ENCODE peak calls at places on chromosomes 16 and 17, in ten cellular contexts. U is IMR-90, R is HCT116, D is gastrocnemius medialis, A is ovary, S is A549, Q is heart left ventricle, O is body of pancreas, T is HepG2, E is tibial nerve. W is an unnamed sample. For H3K4me1, the result is how much of the 10 kb centered on the place peaks cover.

GRCh38 chr16:62913333-62913732 is 877.1 kb upstream of the CDH8 start:
- DNase-seq in U (no peak), R (no peak), D (no peak), A (no peak), S (no peak), Q (no peak), O (no peak), T (no peak), E (no peak), W (no peak)

GRCh38 chr17:48539177-48539576 is 5.7 kb downstream of the HOXB2 start:
- DNase-seq in U (peak), R (no peak), D (no peak), A (no peak), S (no peak), Q (no peak), O (no peak), T (no peak), E (no peak), W (no peak)

GRCh38 chr16:82730901-82731300 is 104.1 kb downstream of the CDH13 start:
- DNase-seq in U (no peak), R (no peak), D (no peak), A (no peak), S (no peak), Q (no peak), O (no peak), T (no peak), E (no peak), W (no peak)

GRCh38 chr17:59490259-59490658 is 75.2 kb upstream of the DHX40 start:
- DNase-seq in U (peak), R (no peak), D (peak), A (no peak), S (no peak), Q (no peak), O (no peak), T (no peak), E (no peak), W (no peak)

GRCh38 chr17:5592382-5592781 is 8.1 kb upstream of the NLRP1 start:
- DNase-seq in U (peak), R (peak), D (no peak), A (no peak), S (peak), Q (no peak), O (no peak), T (peak), E (no peak), W (no peak)

GRCh38 chr17:4715071-4715749 is 4.8 kb downstream of the ARRB2 start:
- DNase-seq in U (no peak), R (no peak), D (no peak), A (no peak), S (no peak), Q (no peak), O (no peak), T (no peak), E (no peak), W (no peak)

GRCh38 chr17:28578246-28579195 is 1.8 kb upstream of the ALDOC start:
- DNase-seq in U (no peak), R (no peak), D (no peak), A (no peak), S (no peak), Q (no peak), O (no peak), T (no peak), E (no peak), W (no peak)

GRCh38 chr17:62652251-62653001 is 25.0 kb downstream of the MRC2 start:
- DNase-seq in U (peak), R (no peak), D (no peak), A (peak), S (no peak), Q (peak), O (peak), T (no peak), E (no peak), W (peak)

GRCh38 chr16:46629331-46629843 is 8.2 kb upstream of the SHCBP1 start:
- DNase-seq in U (peak), R (peak), D (no peak), A (no peak), S (peak), Q (no peak), O (no peak), T (peak), E (no peak), W (no peak)

GRCh38 chr17:61189968-61190367 is 209.7 kb upstream of the TBX2 start:
- DNase-seq in U (no peak), R (no peak), D (no peak), A (no peak), S (no peak), Q (no peak), O (no peak), T (no peak), E (no peak), W (no peak)

GRCh38 chr17:39306509-39307212 is 80.9 kb upstream of the STAC2 start:
- DNase-seq in U (peak), R (no peak), D (no peak), A (no peak), S (no peak), Q (no peak), O (no peak), T (no peak), E (no peak), W (no peak)

GRCh38 chr16:117381-118365 is 20.8 kb downstream of the NPRL3 start:
- DNase-seq in U (peak), R (peak), D (no peak), A (peak), S (peak), Q (no peak), O (peak), T (peak), E (no peak), W (peak)

GRCh38 chr17:74177018-74177450 is 26.4 kb upstream of the RPL38 start:
- DNase-seq in U (peak), R (no peak), D (no peak), A (no peak), S (no peak), Q (no peak), O (no peak), T (no peak), E (no peak), W (no peak)

GRCh38 chr16:982152-983043 is 828 bp downstream of the SOX8 start:
- DNase-seq in U (no peak), R (no peak), D (no peak), A (no peak), S (peak), Q (peak), O (no peak), T (no peak), E (no peak), W (peak)

GRCh38 chr16:18945233-18945632 is 19.0 kb upstream of the SMG1 start:
- DNase-seq in U (no peak), R (no peak), D (no peak), A (no peak), S (no peak), Q (no peak), O (no peak), T (no peak), E (no peak), W (no peak)

GRCh38 chr16:89720520-89720858 is 209 bp downstream of the VPS9D1 start:
- DNase-seq in U (no peak), R (no peak), D (no peak), A (peak), S (no peak), Q (peak), O (peak), T (peak), E (no peak), W (peak)

GRCh38 chr17:44921122-44921882 is 6.0 kb upstream of the GFAP start:
- DNase-seq in U (no peak), R (no peak), D (no peak), A (peak), S (no peak), Q (no peak), O (no peak), T (no peak), E (no peak), W (peak)

GRCh38 chr16:16992986-16993783 is 477.6 kb downstream of the XYLT1 start:
- DNase-seq in U (no peak), R (no peak), D (no peak), A (no peak), S (no peak), Q (no peak), O (no peak), T (no peak), E (no peak), W (no peak)

GRCh38 chr17:57484081-57484666 is 227.9 kb downstream of the MSI2 start:
- DNase-seq in U (peak), R (no peak), D (no peak), A (no peak), S (no peak), Q (no peak), O (no peak), T (no peak), E (no peak), W (no peak)

GRCh38 chr16:71672125-71672524 is 46.1 kb downstream of the MARVELD3 start:
- DNase-seq in U (no peak), R (no peak), D (no peak), A (no peak), S (no peak), Q (no peak), O (no peak), T (no peak), E (no peak), W (no peak)

GRCh38 chr17:35117984-35118383 is 1.7 kb downstream of the RAD51D start:
- DNase-seq in U (peak), R (no peak), D (no peak), A (no peak), S (peak), Q (no peak), O (no peak), T (peak), E (no peak), W (no peak)

GRCh38 chr16:82761236-82761635 is 134.5 kb downstream of the CDH13 start:
- DNase-seq in U (peak), R (no peak), D (peak), A (peak), S (no peak), Q (peak), O (peak), T (no peak), E (peak), W (peak)

GRCh38 chr16:58472266-58472665 is 27.7 kb upstream of the NDRG4 start:
- DNase-seq in U (no peak), R (no peak), D (no peak), A (no peak), S (no peak), Q (no peak), O (no peak), T (no peak), E (no peak), W (no peak)

GRCh38 chr16:49278944-49279725 is 2.5 kb downstream of the CBLN1 start:
- DNase-seq in U (no peak), R (no peak), D (no peak), A (no peak), S (no peak), Q (no peak), O (no peak), T (no peak), E (no peak), W (no peak)

GRCh38 chr17:12269751-12270150 is 249.1 kb downstream of the MAP2K4 start:
- DNase-seq in U (no peak), R (no peak), D (no peak), A (no peak), S (no peak), Q (no peak), O (no peak), T (no peak), E (no peak), W (no peak)

GRCh38 chr17:9371019-9371418 is 204.6 kb downstream of the STX8 start:
- DNase-seq in U (peak), R (peak), D (no peak), A (no peak), S (peak), Q (no peak), O (no peak), T (peak), E (no peak), W (peak)

GRCh38 chr16:67526149-67526732 is 2.4 kb upstream of the RIPOR1 start:
- DNase-seq in U (peak), R (no peak), D (no peak), A (no peak), S (no peak), Q (no peak), O (no peak), T (no peak), E (no peak), W (no peak)

GRCh38 chr16:31177136-31177535 is 2.8 kb upstream of the FUS start:
- DNase-seq in U (peak), R (no peak), D (no peak), A (no peak), S (no peak), Q (no peak), O (no peak), T (no peak), E (no peak), W (no peak)

GRCh38 chr16:3086596-3087242 is 12.4 kb downstream of the ZSCAN10 start:
- DNase-seq in U (no peak), R (no peak), D (no peak), A (no peak), S (no peak), Q (no peak), O (no peak), T (peak), E (no peak), W (no peak)

GRCh38 chr17:78272181-78272913 is 40.9 kb downstream of the TMEM235 start:
- DNase-seq in U (peak), R (no peak), D (peak), A (peak), S (peak), Q (no peak), O (peak), T (no peak), E (no peak), W (peak)

GRCh38 chr17:15882058-15882720 is 62.7 kb upstream of the ADORA2B start:
- DNase-seq in U (no peak), R (no peak), D (no peak), A (no peak), S (no peak), Q (no peak), O (no peak), T (peak), E (no peak), W (peak)

GRCh38 chr17:28712037-28712704 is 483 bp upstream of the PROCA1 start:
- DNase-seq in U (no peak), R (no peak), D (no peak), A (peak), S (no peak), Q (peak), O (no peak), T (no peak), E (peak), W (peak)

GRCh38 chr17:1928976-1929375 is 96.2 kb downstream of the RTN4RL1 start:
- DNase-seq in U (no peak), R (no peak), D (no peak), A (no peak), S (no peak), Q (peak), O (no peak), T (no peak), E (no peak), W (no peak)

GRCh38 chr16:25257956-25258855 is 561 bp upstream of the ZKSCAN2 start:
- DNase-seq in U (peak), R (peak), D (peak), A (peak), S (peak), Q (no peak), O (peak), T (peak), E (peak), W (peak)
- TF ChIP-seq POLR2A in U (no peak), R (peak), D (no peak), A (no peak), S (peak), Q (no peak), O (no peak), T (peak), E (no peak), W (no peak)

DNA sequence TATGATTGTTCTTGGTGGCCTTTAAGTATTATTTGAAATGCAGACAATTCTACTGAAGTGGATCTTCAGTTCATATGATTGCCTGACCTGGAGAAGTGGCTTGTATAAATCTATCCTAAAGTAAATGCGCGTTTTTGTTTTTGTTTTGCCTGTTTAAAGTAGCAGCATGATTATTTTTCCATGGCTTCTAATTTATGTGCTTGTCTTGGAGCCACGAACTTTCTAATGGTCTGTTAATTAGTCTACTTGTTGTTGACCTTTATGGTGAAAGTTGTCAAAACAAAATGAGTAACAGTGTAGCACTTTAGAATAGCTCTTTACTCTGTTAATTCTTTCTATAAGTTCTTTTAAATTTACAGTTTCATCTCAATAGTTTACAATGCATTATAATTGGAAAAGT is 1.7 kb downstream of the PRKAR1A start:
- DNase-seq in U (no peak), R (no peak), D (no peak), A (no peak), S (no peak), Q (no peak), O (no peak), T (no peak), E (no peak), W (no peak)
- H3K4me1 ChIP-seq in U (under half), R (under half), D (half or more), A (under half), S (under half), Q (under half), O (under half), T (half or more), E (half or more), W (under half)

GRCh38 chr17:77184474-77184873 is 43.7 kb downstream of the SEC14L1 start:
- DNase-seq in U (no peak), R (no peak), D (no peak), A (no peak), S (no peak), Q (no peak), O (no peak), T (no peak), E (no peak), W (peak)

GRCh38 chr17:77180503-77181330 is 39.9 kb downstream of the SEC14L1 start:
- DNase-seq in U (no peak), R (no peak), D (peak), A (no peak), S (no peak), Q (no peak), O (peak), T (peak), E (no peak), W (peak)

GRCh38 chr17:77182205-77182604 is 41.4 kb downstream of the SEC14L1 start:
- DNase-seq in U (no peak), R (no peak), D (no peak), A (no peak), S (no peak), Q (no peak), O (no peak), T (no peak), E (no peak), W (no peak)

GRCh38 chr17:77185137-77185536 is 44.4 kb downstream of the SEC14L1 start:
- DNase-seq in U (no peak), R (no peak), D (no peak), A (no peak), S (no peak), Q (no peak), O (no peak), T (no peak), E (no peak), W (peak)

GRCh38 chr17:77182773-77183172 is 42.0 kb downstream of the SEC14L1 start:
- DNase-seq in U (no peak), R (no peak), D (no peak), A (no peak), S (no peak), Q (no peak), O (no peak), T (no peak), E (no peak), W (no peak)
- H3K4me3 ChIP-seq in U (no peak), R (no peak), D (no peak), A (no peak), S (no peak), Q (no peak), O (no peak), T (no peak), E (no peak), W (no peak)

DNA sequence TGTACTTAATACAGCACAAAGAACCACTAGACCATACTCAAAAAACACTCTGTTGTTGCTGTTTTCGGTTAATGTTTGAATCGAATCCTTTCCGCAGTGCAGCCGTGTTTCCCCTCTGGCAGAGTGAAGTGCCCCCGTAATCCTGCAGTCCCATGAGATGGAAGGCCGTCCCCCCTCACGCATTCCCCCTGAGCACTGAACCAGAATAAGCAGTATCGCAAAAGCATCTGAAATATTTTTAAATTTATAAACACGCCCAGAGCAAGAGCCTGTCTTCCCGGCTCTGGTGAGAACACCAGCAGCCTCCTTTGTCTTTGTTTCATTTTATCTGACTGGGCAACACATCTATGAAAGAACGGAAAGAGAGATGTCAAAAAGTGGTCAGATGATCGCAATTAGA is 120.9 kb upstream of the ADAMTS18 start:
- DNase-seq in U (no peak), R (no peak), D (no peak), A (no peak), S (no peak), Q (no peak), O (no peak), T (no peak), E (no peak), W (no peak)
- TF ChIP-seq POLR2A in U (no peak), R (no peak), D (no peak), A (no peak), S (no peak), Q (no peak), O (no peak), T (no peak), E (no peak), W (no peak)

DNA sequence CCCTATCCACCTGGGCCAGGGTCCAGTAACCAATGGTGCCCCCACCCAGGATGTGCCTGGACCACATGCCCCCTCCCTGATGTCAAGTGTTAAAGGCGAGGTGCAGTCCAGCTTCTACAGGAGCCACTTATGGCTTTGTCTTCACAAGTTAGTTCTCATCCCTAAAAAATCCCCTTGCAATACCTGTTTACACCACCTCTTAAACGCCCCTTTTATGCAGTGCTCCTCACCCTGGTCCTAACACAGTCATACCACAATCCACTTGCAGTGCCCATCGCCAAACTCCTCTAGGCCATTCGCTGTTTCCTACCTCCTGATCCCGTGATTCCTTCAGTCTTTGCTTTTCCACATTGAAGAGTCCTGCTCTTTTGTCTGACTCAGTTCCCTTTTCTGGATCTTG is 7.1 kb downstream of the GLYR1 start:
- DNase-seq in U (no peak), R (no peak), D (no peak), A (no peak), S (peak), Q (no peak), O (no peak), T (no peak), E (no peak), W (no peak)
- H3K4me1 ChIP-seq in U (under half), R (under half), D (under half), A (under half), S (under half), Q (under half), O (under half), T (under half), E (under half), W (under half)

W was measured in adrenal gland.